ENCODE peak calls at places on chromosomes 12 and 14, in eight cellular contexts. One of them, this sample, is unnamed.
A peak's percentile ranks its signal among the peaks of the same experiment; 100 is the strongest.

GRCh38 chr12:122174155-122174845 is at the start of gene IL31:
- DNase-seq in NCI-H2107: no peak
- DNase-seq in cerebellum: no peak
- DNase-seq in GM13976: no peak
- DNase-seq in COR-L47: no peak
- DNase-seq in left kidney: no peak
- DNase-seq in activated naive CD4-positive, alpha-beta T cell treated with anti-CD3 and anti-CD28 coated beads, Interleukin-2, amount 10 ng/mL, durations not matched to agents 7 days and 5 days: no peak
- DNase-seq in WTC11: no peak
- DNase-seq in this sample: no peak

GRCh38 chr12:90152897-90153624 is 444.4 kb upstream of the ATP2B1 start:
- DNase-seq in COR-L47: no peak
- DNase-seq in NCI-H2107: no peak
- DNase-seq in activated naive CD4-positive, alpha-beta T cell treated with anti-CD3 and anti-CD28 coated beads, Interleukin-2, amount 10 ng/mL, durations not matched to agents 7 days and 5 days: no peak
- DNase-seq in left kidney: peak; percentile 47
- DNase-seq in GM13976: no peak
- DNase-seq in WTC11: peak; percentile 15
- DNase-seq in cerebellum: no peak
- DNase-seq in this sample: no peak

GRCh38 chr14:71358209-71358931 is 451.1 kb downstream of the PCNX1 start:
- DNase-seq in WTC11: no peak
- DNase-seq in NCI-H2107: no peak
- DNase-seq in GM13976: peak; percentile 36
- DNase-seq in COR-L47: no peak
- DNase-seq in activated naive CD4-positive, alpha-beta T cell treated with anti-CD3 and anti-CD28 coated beads, Interleukin-2, amount 10 ng/mL, durations not matched to agents 7 days and 5 days: no peak
- DNase-seq in left kidney: no peak
- DNase-seq in cerebellum: no peak
- DNase-seq in this sample: no peak

GRCh38 chr14:99256483-99256874 is 15.5 kb downstream of the BCL11B start:
- DNase-seq in COR-L47: no peak
- DNase-seq in NCI-H2107: no peak
- DNase-seq in GM13976: no peak
- DNase-seq in WTC11: no peak
- DNase-seq in activated naive CD4-positive, alpha-beta T cell treated with anti-CD3 and anti-CD28 coated beads, Interleukin-2, amount 10 ng/mL, durations not matched to agents 7 days and 5 days: peak; percentile 24
- DNase-seq in cerebellum: no peak
- DNase-seq in left kidney: no peak
- DNase-seq in this sample: no peak

GRCh38 chr12:117019866-117020265 is 79.3 kb downstream of the TESC start:
- DNase-seq in NCI-H2107: no peak
- DNase-seq in left kidney: no peak
- DNase-seq in GM13976: no peak
- DNase-seq in activated naive CD4-positive, alpha-beta T cell treated with anti-CD3 and anti-CD28 coated beads, Interleukin-2, amount 10 ng/mL, durations not matched to agents 7 days and 5 days: no peak
- DNase-seq in COR-L47: no peak
- DNase-seq in WTC11: no peak
- DNase-seq in cerebellum: no peak
- DNase-seq in this sample: no peak

GRCh38 chr12:42588981-42589464 is 523 bp downstream of the PRICKLE1 start:
- DNase-seq in COR-L47: no peak
- DNase-seq in activated naive CD4-positive, alpha-beta T cell treated with anti-CD3 and anti-CD28 coated beads, Interleukin-2, amount 10 ng/mL, durations not matched to agents 7 days and 5 days: no peak
- DNase-seq in GM13976: peak; percentile 32
- DNase-seq in left kidney: peak; percentile 83
- DNase-seq in WTC11: peak; percentile 73
- DNase-seq in NCI-H2107: no peak
- DNase-seq in cerebellum: peak; percentile 23
- DNase-seq in this sample: peak; percentile 33

GRCh38 chr12:71353607-71354006 is 86.0 kb upstream of the LGR5 start:
- DNase-seq in COR-L47: no peak
- DNase-seq in left kidney: no peak
- DNase-seq in NCI-H2107: no peak
- DNase-seq in cerebellum: no peak
- DNase-seq in activated naive CD4-positive, alpha-beta T cell treated with anti-CD3 and anti-CD28 coated beads, Interleukin-2, amount 10 ng/mL, durations not matched to agents 7 days and 5 days: no peak
- DNase-seq in WTC11: no peak
- DNase-seq in GM13976: no peak
- DNase-seq in this sample: no peak

GRCh38 chr12:128818065-128819022 is 5.4 kb downstream of the SLC15A4 start:
- DNase-seq in WTC11: no peak
- DNase-seq in NCI-H2107: no peak
- DNase-seq in GM13976: peak; percentile 65
- DNase-seq in COR-L47: no peak
- DNase-seq in left kidney: no peak
- DNase-seq in activated naive CD4-positive, alpha-beta T cell treated with anti-CD3 and anti-CD28 coated beads, Interleukin-2, amount 10 ng/mL, durations not matched to agents 7 days and 5 days: no peak
- DNase-seq in cerebellum: peak; percentile 47
- DNase-seq in this sample: no peak

GRCh38 chr12:99067171-99067785 is 422.2 kb downstream of the APAF1 start:
- DNase-seq in NCI-H2107: no peak
- DNase-seq in cerebellum: peak; percentile 85
- DNase-seq in GM13976: no peak
- DNase-seq in left kidney: no peak
- DNase-seq in activated naive CD4-positive, alpha-beta T cell treated with anti-CD3 and anti-CD28 coated beads, Interleukin-2, amount 10 ng/mL, durations not matched to agents 7 days and 5 days: no peak
- DNase-seq in WTC11: no peak
- DNase-seq in COR-L47: no peak
- DNase-seq in this sample: no peak

GRCh38 chr14:68168460-68169109 is 349.0 kb downstream of the RAD51B start:
- DNase-seq in COR-L47: no peak
- DNase-seq in activated naive CD4-positive, alpha-beta T cell treated with anti-CD3 and anti-CD28 coated beads, Interleukin-2, amount 10 ng/mL, durations not matched to agents 7 days and 5 days: no peak
- DNase-seq in left kidney: peak; percentile 64
- DNase-seq in cerebellum: no peak
- DNase-seq in GM13976: no peak
- DNase-seq in NCI-H2107: no peak
- DNase-seq in WTC11: no peak
- DNase-seq in this sample: no peak

GRCh38 chr12:75526655-75527511 is 15.5 kb upstream of the KRR1 start:
- DNase-seq in WTC11: peak; percentile 13
- DNase-seq in cerebellum: peak; percentile 41
- DNase-seq in NCI-H2107: peak; percentile 42
- DNase-seq in COR-L47: peak; percentile 19
- DNase-seq in left kidney: peak; percentile 82
- DNase-seq in activated naive CD4-positive, alpha-beta T cell treated with anti-CD3 and anti-CD28 coated beads, Interleukin-2, amount 10 ng/mL, durations not matched to agents 7 days and 5 days: peak; percentile 38
- DNase-seq in GM13976: peak; percentile 46
- DNase-seq in this sample: peak; percentile 10

This sample was measured in body of pancreas.